ENCODE peak calls at places on chromosomes 7 and 10, in eight cellular contexts. W is cardiac fibroblast, K is upper lobe of left lung, E is tibial artery, T is brain microvascular endothelial cell, J is stomach, Q is mammary epithelial cell, Y is fibroblast of lung. P is an unnamed sample.

GRCh38 chr10:131708225-131708624 is 192.6 kb upstream of the PPP2R2D start:
- DNase-seq in W (no peak), K (no peak), E (no peak), T (no peak), J (no peak), Q (no peak), Y (no peak), P (no peak)

GRCh38 chr10:13847201-13847631 is 260.5 kb downstream of the PRPF18 start:
- DNase-seq in W (no peak), K (no peak), E (no peak), T (no peak), J (no peak), Q (no peak), Y (no peak), P (no peak)

GRCh38 chr10:32692174-32692573 is 246.2 kb downstream of the CCDC7 start:
- DNase-seq in W (peak), K (no peak), E (no peak), T (peak), J (no peak), Q (peak), Y (peak), P (peak)

GRCh38 chr7:101717986-101718746 is 89.1 kb upstream of the MYL10 start:
- DNase-seq in W (peak), K (peak), E (no peak), T (peak), J (no peak), Q (no peak), Y (peak), P (peak)

GRCh38 chr10:30353851-30354250 is 4.8 kb upstream of the MTPAP start:
- DNase-seq in W (peak), K (no peak), E (no peak), T (peak), J (no peak), Q (no peak), Y (peak), P (peak)

GRCh38 chr7:38905026-38905759 is 3.8 kb downstream of the VPS41 start:
- DNase-seq in W (no peak), K (no peak), E (no peak), T (no peak), J (no peak), Q (no peak), Y (peak), P (no peak)

GRCh38 chr10:19702215-19702614 is 114.0 kb upstream of the PLXDC2 start:
- DNase-seq in W (peak), K (no peak), E (no peak), T (peak), J (no peak), Q (peak), Y (peak), P (peak)

GRCh38 chr10:124315599-124316270 is 103.0 kb downstream of the OAT start:
- DNase-seq in W (no peak), K (no peak), E (no peak), T (peak), J (no peak), Q (no peak), Y (peak), P (peak)

GRCh38 chr7:101172005-101172853 is 6.9 kb upstream of the VGF start:
- DNase-seq in W (no peak), K (peak), E (no peak), T (no peak), J (no peak), Q (no peak), Y (no peak), P (peak)

GRCh38 chr10:546971-547590 is 142.4 kb downstream of the DIP2C start:
- DNase-seq in W (peak), K (no peak), E (no peak), T (no peak), J (peak), Q (peak), Y (peak), P (peak)

GRCh38 chr10:72759584-72759983 is 67.6 kb downstream of the MCU start:
- DNase-seq in W (no peak), K (no peak), E (no peak), T (no peak), J (no peak), Q (no peak), Y (no peak), P (no peak)

GRCh38 chr10:93150289-93150688 is 76.6 kb downstream of the CYP26A1 start:
- DNase-seq in W (no peak), K (no peak), E (no peak), T (no peak), J (no peak), Q (peak), Y (peak), P (no peak)

GRCh38 chr7:101625076-101625914 is 3.8 kb downstream of the MYL10 start:
- DNase-seq in W (peak), K (no peak), E (no peak), T (peak), J (no peak), Q (no peak), Y (peak), P (no peak)

GRCh38 chr7:24896031-24896433 is 83.9 kb downstream of the OSBPL3 start:
- DNase-seq in W (no peak), K (no peak), E (no peak), T (no peak), J (no peak), Q (no peak), Y (no peak), P (no peak)

DNA sequence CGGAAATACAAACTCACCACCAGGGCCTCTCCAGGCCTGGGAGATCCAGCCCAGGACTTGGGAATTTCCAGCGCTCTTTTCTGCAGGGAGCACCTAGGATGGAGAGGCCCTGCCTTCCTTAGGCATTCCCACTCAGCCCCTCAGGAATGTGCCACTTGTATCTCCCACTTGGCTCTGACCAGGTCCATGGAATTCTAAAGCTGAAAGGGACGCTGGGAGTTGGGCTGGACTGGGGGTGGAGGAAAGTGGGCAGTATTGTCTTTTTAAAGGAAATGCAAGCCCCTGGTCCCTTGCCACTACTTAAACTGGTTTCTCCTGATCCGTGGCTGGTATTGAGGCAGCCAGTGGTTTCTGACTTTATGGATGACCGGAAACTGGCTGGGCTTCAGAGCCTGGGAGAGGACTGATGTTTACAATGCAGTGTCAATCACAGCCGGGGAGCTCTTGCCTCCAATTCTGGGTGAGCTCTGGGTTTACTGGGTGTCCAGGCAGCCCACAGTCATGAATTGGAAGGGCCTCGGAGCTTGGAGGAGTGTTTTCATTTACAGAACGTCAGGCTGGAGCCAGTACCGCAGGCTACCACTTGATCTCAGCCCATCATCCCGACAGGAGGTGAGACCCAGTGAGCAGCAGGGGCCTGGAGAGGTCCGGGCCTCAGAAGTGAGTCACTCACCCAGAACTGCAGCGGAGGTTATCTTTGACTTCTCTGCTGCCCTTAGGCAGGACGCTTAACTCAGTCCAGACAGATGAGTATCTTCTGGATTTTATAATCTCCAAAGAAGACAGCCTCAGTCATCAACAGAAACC is 27.3 kb downstream of the AGAP3 start:
- DNase-seq in W (peak), K (no peak), E (no peak), T (peak), J (no peak), Q (peak), Y (peak), P (peak)
- H3K4me3 ChIP-seq in W (no peak), K (no peak), E (no peak), T (peak), J (no peak), Q (peak), Y (no peak), P (no peak)

DNA sequence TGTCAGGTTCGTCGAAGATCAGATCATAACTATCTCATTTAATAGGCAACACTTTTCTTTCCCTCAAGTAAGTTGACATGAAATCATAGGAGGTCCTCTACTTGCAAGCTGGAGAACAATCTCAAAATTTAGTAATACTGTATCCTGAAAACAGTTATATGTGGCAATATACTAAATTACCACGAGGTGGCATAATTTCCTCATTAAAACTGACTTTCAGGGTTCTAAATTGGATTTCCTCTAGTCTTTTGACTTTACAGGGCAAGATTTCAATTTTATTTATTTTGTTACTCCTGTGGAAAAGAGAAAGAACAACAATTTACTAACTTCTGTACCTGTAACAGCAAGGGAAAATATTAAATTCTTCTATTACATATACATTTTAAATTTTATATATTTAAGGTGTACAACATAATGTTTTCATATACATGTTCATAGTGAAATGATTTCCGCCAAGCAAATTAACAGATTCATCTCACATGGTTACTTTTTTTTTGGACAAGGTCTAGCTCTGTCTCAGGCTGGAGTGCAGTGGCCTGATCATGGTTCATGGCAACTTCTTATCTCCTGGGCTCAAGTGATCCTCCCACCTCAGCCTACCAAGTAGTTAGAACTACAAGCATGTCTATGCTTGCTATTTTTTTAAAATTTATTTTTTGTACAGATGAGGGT is 53.4 kb upstream of the CYP2C18 start:
- DNase-seq in W (peak), K (no peak), E (no peak), T (no peak), J (no peak), Q (peak), Y (peak), P (peak)
- TF ChIP-seq CTCF in W (peak), K (peak), E (peak), T (peak), J (peak), Q (peak), Y (no peak), P (peak)

GRCh38 chr7:66847879-66848810 is 72.9 kb upstream of the TMEM248 start:
- DNase-seq in W (peak), K (no peak), E (no peak), T (peak), J (no peak), Q (peak), Y (peak), P (peak)
- H3K4me3 ChIP-seq in W (no peak), K (no peak), E (no peak), T (no peak), J (no peak), Q (no peak), Y (no peak), P (no peak)

DNA sequence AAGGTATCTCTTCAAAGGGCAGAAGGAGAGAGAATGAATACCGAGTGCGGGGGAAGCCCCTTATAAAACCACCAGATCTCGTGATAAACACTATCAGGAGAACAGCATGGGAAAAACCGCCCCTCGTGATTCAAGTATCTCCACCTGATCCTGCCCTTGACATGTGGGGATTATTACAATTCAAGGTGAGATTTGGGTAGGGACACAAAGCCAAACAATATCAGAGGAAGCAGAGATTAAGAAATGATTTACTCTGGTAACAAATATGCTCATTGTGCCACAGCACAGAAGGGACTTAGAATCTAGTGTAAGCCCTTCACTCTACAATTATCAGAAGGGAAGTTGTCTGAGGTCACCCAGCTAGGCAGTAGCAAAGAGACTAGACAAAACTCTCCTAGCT is 40.1 kb upstream of the ZNRF2 start:
- DNase-seq in W (no peak), K (no peak), E (no peak), T (no peak), J (no peak), Q (no peak), Y (no peak), P (no peak)
- TF ChIP-seq CTCF in W (no peak), K (no peak), E (no peak), T (no peak), J (no peak), Q (no peak), Y (no peak), P (no peak)

DNA sequence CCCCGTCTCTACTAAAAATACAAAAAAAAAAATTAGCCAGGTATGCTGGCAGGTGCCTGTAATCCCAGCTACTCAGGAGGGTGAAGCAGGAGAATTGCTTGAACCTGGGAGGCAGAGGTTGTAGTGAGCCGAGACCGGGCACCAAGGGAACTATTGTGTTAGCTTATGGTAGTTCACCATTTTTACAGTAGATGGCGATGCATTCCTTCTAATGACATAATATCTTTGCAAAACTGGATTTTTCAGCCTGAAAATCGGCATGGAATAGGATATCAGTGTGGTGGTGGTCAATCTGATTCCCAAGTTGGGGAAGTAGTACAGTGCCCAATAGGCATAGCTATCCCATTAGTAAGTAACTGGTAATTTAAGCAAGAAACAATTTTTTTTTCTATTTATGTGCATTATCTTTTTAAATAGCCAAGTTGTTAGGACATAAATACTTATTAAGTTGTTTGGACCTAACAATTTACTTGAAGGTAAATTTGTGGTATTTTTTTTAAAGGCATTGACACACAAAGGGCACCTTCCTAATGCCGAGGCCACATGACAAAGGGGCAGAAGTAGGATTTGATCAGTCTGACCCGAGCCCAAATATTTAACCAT is 17.6 kb upstream of the IMPDH1 start:
- DNase-seq in W (peak), K (no peak), E (no peak), T (peak), J (peak), Q (peak), Y (peak), P (peak)
- H3K4me3 ChIP-seq in W (no peak), K (no peak), E (no peak), T (no peak), J (no peak), Q (no peak), Y (no peak), P (no peak)

DNA sequence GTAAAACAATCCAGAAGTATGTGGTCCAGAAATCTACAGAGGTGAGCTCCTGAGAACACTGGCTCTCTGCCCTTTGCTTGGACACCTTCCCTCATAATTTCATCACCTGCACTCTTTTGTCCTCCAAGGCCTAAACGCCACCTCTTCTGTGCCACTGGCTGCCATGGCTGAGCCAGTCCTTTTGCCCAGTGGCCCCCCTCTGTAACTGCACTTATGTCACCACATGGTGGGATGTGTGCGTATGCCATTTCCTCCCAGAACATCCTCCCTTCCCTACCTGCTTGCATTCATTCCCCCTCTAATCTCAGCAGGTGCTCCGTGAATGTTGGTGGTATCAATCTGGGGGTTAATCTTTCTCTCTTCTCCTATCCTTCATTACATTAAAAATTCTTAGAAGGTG is 17.3 kb upstream of the DUSP5 start:
- DNase-seq in W (no peak), K (no peak), E (no peak), T (no peak), J (no peak), Q (no peak), Y (no peak), P (no peak)
- TF ChIP-seq CTCF in W (no peak), K (no peak), E (no peak), T (no peak), J (no peak), Q (no peak), Y (no peak), P (no peak)

GRCh38 chr7:21412953-21413352 is 14.9 kb upstream of the SP4 start:
- DNase-seq in W (no peak), K (no peak), E (no peak), T (no peak), J (no peak), Q (no peak), Y (no peak), P (no peak)
- H3K4me3 ChIP-seq in W (no peak), K (no peak), E (no peak), T (no peak), J (no peak), Q (no peak), Y (no peak), P (no peak)

DNA sequence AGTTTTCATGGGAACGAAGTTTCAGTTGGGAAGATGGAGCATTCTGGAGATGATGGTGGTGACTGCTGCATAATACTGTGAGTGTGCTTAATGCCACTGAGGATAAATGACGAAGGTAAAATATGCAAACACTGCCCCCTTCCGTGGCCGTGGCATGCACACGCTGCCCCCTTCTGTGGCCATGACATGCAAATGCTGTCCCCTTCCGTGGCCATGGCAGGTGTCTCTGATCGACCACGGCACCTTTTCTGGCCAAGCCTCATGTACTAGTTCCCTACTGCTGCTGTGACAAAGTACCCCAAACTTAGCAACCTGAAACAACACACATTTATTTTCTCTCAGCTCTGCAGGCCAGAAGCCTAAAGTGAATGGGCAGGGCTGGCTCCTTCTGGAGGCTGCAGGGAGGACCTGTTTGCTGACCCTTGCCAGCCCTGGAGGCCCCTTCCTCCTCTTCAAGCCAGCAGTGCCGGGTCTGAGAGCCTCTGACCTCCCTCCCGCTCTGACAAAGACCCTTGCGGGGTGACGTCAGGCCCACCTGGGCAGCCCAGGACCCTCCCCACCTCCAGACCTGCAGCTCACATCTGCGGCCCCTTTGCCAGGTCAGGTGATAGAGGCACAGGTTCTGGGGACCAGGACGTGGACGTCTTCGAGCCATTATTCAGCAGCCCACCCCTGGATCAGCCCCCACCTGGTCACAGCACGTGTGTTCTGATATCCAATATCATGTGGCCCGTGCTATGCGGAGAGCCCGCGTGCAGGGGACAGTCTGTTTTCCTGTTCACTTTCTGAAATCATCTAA is 82.0 kb downstream of the MICALL2 start:
- DNase-seq in W (no peak), K (peak), E (no peak), T (no peak), J (no peak), Q (no peak), Y (no peak), P (no peak)
- TF ChIP-seq CTCF in W (no peak), K (no peak), E (no peak), T (no peak), J (no peak), Q (no peak), Y (no peak), P (no peak)